ENCODE peak calls at places on chromosome 9, in seven cellular contexts. B is stimulated activated CD4-positive, alpha-beta T cell treated with anti-CD3 and anti-CD28 coated beads, Interleukin-4, amount 100 ng/mL, for 1 hour; D is adipocyte; K is activated T-cell treated with anti-CD3 and anti-CD28 coated beads, Interleukin-2, amount 50 U/mL, for 48 hours; T is KG1; J is right cardiac atrium; W is NCI-H1694. V is an unnamed sample.

GRCh38 chr9:112176410-112177010 is 1.4 kb upstream of the SUSD1 start:
- DNase-seq in W (no peak), D (no peak), J (no peak), T (no peak), K (no peak), B (no peak), V (no peak)

GRCh38 chr9:135905380-135906282 is 1.7 kb downstream of the CAMSAP1 start:
- DNase-seq in K (peak), D (peak), W (no peak), B (peak), T (no peak), J (no peak), V (peak)

GRCh38 chr9:33076360-33077004 is at the start of gene SMU1:
- DNase-seq in W (peak), D (peak), J (peak), B (peak), K (peak), T (peak), V (peak)

GRCh38 chr9:96513622-96514021 is 63.7 kb downstream of the HABP4 start:
- DNase-seq in W (no peak), D (peak), B (no peak), T (no peak), J (no peak), K (no peak), V (no peak)

GRCh38 chr9:3549243-3549642 is 23.4 kb upstream of the RFX3 start:
- DNase-seq in W (no peak), J (no peak), B (no peak), T (no peak), D (no peak), K (no peak), V (no peak)

GRCh38 chr9:109604788-109605187 is 106.7 kb upstream of the PTPN3 start:
- DNase-seq in K (no peak), B (no peak), D (no peak), J (no peak), W (no peak), T (no peak), V (no peak)

GRCh38 chr9:129595903-129596540 is 24.9 kb downstream of the C9orf50 start:
- DNase-seq in D (no peak), B (no peak), W (no peak), K (no peak), J (peak), T (no peak), V (no peak)

GRCh38 chr9:114476891-114477469 is 28.3 kb downstream of the WHRN start:
- DNase-seq in W (no peak), K (no peak), T (no peak), B (no peak), J (no peak), D (no peak), V (no peak)

GRCh38 chr9:126805546-126806262 is 864 bp downstream of the ZBTB43 start:
- DNase-seq in K (peak), B (peak), J (no peak), T (no peak), W (no peak), D (peak), V (peak)

GRCh38 chr9:18190671-18191374 is 283.1 kb upstream of the ADAMTSL1 start:
- DNase-seq in T (no peak), J (peak), K (no peak), B (no peak), D (no peak), W (no peak), V (no peak)

GRCh38 chr9:2603621-2604020 is 18.0 kb upstream of the VLDLR start:
- DNase-seq in W (no peak), T (no peak), K (no peak), J (no peak), B (no peak), D (no peak), V (no peak)

GRCh38 chr9:133680250-133680975 is 44.2 kb downstream of the DBH start:
- DNase-seq in K (no peak), D (no peak), B (no peak), W (no peak), J (peak), T (no peak), V (no peak)

V was measured in activated CD8-positive, alpha-beta memory T cell treated with anti-CD3 and anti-CD28 coated beads for 24 hours.